ENCODE peak calls at places on chromosomes 6 and 20, in four cellular contexts. Q, I, G and O are unnamed samples.

GRCh38 chr6:23180504-23181293 is 611.3 kb downstream of the HDGFL1 start:
- DNase-seq in G (no peak), I (peak), Q (peak), O (peak)

GRCh38 chr6:120872262-120872578 is 462.1 kb downstream of the TBC1D32 start:
- DNase-seq in G (no peak), I (no peak), Q (no peak), O (no peak)

GRCh38 chr20:62365814-62366369 is 1.2 kb downstream of the LAMA5 start:
- DNase-seq in G (no peak), Q (peak), I (no peak), O (peak)

GRCh38 chr6:149484733-149485700 is at the start of gene ZC3H12D:
- DNase-seq in G (no peak), I (peak), Q (peak), O (peak)

GRCh38 chr6:90175627-90176538 is 120.8 kb downstream of the BACH2 start:
- DNase-seq in I (no peak), Q (no peak), G (no peak), O (no peak)

GRCh38 chr6:148109732-148110131 is 232.9 kb upstream of the SASH1 start:
- DNase-seq in I (no peak), Q (peak), G (no peak), O (no peak)

GRCh38 chr6:155832596-155832995 is 377.0 kb upstream of the NOX3 start:
- DNase-seq in I (peak), G (no peak), Q (no peak), O (no peak)

GRCh38 chr6:31336872-31337496 is 20.0 kb downstream of the HLA-B start:
- DNase-seq in G (no peak), Q (no peak), I (peak), O (no peak)

GRCh38 chr6:157981395-157982296 is at the start of gene SYNJ2:
- DNase-seq in Q (peak), G (peak), I (peak), O (peak)

GRCh38 chr20:63320041-63320511 is 27.1 kb downstream of the COL20A1 start:
- DNase-seq in G (no peak), I (no peak), Q (peak), O (peak)

GRCh38 chr20:38171301-38172010 is 6.4 kb upstream of the TGM2 start:
- DNase-seq in Q (no peak), I (no peak), G (no peak), O (no peak)

GRCh38 chr6:166584813-166585429 is 1.6 kb downstream of the RAMACL start:
- DNase-seq in G (no peak), Q (no peak), I (no peak), O (no peak)

GRCh38 chr6:33707771-33708170 is 3.7 kb downstream of the UQCC2 start:
- DNase-seq in I (no peak), Q (no peak), G (no peak), O (no peak)

GRCh38 chr6:3648724-3649123 is 102.8 kb downstream of the PXDC1 start:
- DNase-seq in G (no peak), I (no peak), Q (no peak), O (no peak)

GRCh38 chr20:5143856-5144255 is 17.0 kb downstream of the CDS2 start:
- DNase-seq in Q (no peak), I (no peak), G (no peak), O (no peak)

GRCh38 chr20:64244870-64245603 is 10.5 kb upstream of the PCMTD2 start:
- DNase-seq in I (no peak), G (no peak), Q (peak), O (no peak)

GRCh38 chr6:77880501-77880900 is 227.7 kb downstream of the MEI4 start:
- DNase-seq in I (no peak), G (no peak), Q (no peak), O (no peak)

GRCh38 chr6:40413231-40413755 is 173.9 kb downstream of the LRFN2 start:
- DNase-seq in I (no peak), Q (no peak), G (no peak), O (no peak)

GRCh38 chr20:38855356-38855755 is 49.9 kb downstream of the PPP1R16B start:
- DNase-seq in G (no peak), I (no peak), Q (no peak), O (no peak)

GRCh38 chr20:61026173-61026572 is 225.9 kb upstream of the CDH4 start:
- DNase-seq in G (no peak), Q (no peak), I (no peak), O (no peak)

GRCh38 chr20:44888226-44889103 is 3.0 kb downstream of the YWHAB start:
- DNase-seq in G (no peak), I (no peak), Q (no peak), O (no peak)

GRCh38 chr20:11001767-11002540 is 328.2 kb upstream of the JAG1 start:
- DNase-seq in I (peak), G (no peak), Q (no peak), O (no peak)

GRCh38 chr20:38961530-38962043 is 557 bp upstream of the DHX35 start:
- DNase-seq in Q (no peak), G (peak), I (no peak), O (no peak)

GRCh38 chr6:81929828-81930227 is 177.3 kb upstream of the TENT5A start:
- DNase-seq in G (no peak), Q (no peak), I (peak), O (peak)

DNA sequence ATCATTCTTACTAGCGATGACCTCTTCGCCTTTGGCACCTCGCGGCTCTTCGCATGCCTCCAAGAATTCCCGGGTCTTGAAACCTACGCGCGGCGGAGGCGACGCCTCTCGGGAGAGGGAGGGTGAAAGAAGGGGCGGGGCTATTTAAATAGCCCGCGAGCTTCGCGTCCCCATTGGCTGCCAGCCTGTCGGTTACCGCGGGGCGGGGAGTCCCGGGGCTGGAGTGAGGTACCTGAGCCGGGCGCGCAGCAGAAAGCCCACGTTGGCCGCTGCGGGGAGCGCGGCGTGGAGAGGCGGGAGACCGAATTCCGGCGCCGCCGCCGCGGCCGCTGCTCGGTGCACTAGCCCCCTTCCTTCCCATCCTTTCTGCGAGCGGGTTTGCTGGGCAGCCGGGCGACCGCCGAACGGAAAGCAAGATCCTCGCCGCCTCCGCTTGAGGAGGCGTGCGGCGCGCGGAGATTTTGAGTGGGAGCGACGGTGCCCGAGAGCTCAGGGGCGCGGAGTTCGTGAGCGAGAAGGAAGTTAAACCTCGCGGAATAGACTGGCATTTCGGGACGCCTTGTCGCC is at the start of gene BMP6:
- DNase-seq in G (peak), I (peak), Q (peak), O (peak)
- H3K4me3 ChIP-seq in G (peak), I (peak), Q (peak), O (peak)

DNA sequence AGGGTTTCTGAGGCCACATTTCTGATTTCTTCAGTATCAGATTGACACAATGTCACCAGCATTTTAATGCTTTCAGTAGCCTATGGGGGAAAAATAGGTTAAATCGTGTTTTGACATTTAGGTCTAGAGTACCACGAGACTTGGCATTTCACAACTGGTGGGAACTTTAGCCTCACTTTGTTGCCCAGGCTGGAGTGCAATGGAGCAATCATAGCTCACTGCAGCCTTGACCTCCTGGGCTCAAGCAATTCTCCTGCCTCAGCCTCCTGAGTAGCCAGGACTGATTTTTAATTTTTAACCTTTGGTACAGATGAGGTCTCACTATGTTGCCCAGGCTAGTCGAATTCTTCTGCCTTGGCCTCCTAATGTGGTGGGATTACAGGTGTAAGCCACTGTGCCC is 11.0 kb upstream of the ARMH2 start:
- DNase-seq in I (no peak), G (no peak), Q (no peak), O (no peak)
- H3K27ac ChIP-seq in I (no peak), G (no peak), Q (no peak), O (no peak)

DNA sequence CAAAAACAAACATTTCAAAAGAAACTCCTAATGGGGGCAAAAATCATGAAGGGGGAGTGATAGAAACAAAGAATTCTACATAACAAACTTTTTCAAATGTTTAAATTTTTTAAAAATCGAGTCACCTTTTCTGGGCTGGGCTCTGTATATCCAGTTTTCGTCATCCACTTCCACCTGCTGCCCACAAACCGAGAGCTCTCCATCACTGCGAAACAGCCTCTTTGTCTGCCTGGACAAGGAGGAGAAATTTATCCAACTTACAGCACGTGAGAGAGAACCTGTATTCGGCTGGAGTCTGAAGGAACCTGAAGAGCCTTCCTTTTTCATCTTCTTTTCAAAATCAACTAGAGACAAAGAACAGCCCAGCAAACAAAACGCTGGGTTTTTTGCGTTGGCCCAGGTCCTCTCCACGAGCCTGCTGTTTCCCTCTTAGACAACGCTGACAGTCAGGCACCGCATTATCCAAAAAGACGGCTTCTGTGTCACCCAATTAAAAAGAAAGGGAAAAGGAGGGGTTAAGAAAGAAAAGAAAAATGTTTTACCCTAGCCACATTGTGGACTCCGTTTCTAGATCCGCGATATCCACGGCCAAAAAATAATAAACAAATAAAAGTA is 72.4 kb upstream of the NHSL1 start:
- DNase-seq in I (peak), G (no peak), Q (no peak), O (no peak)
- H3K4me3 ChIP-seq in I (peak), G (no peak), Q (peak), O (peak)

DNA sequence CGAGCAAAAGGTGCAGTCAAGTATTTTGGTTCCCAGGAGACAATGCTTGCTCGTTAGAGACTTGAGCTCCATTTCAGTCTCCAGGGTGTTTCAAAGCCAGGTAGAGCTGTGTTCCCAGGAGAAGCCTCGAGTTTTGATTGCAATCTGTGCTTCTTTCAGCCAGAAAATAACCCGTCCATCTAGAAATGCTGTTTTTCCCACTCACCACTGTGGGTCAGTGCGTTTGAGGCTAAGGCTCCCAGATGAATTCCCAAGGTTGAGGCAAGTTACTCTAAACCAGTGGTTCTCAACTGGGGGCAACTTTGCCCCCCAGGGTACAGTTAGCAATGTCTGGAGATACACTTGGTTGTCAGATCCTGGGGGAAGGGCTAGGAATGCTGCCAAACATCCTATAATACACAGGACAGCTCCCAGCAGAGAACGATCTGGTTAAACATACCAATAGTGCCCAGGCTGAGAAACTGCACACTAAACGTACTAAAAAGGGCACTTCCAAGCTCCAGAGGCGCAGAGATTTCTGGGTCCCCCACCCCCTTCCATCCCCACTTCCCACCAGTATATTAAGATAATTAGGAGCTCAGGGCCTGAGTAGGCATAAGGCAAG is 13.8 kb downstream of the BMP7 start:
- DNase-seq in G (no peak), Q (no peak), I (no peak), O (no peak)
- H3K27ac ChIP-seq in G (no peak), Q (no peak), I (no peak), O (no peak)

GRCh38 chr6:41682966-41683459 is 44.7 kb downstream of the MDFI start:
- DNase-seq in G (no peak), Q (no peak), I (peak), O (no peak)
- H3K4me3 ChIP-seq in G (no peak), Q (peak), I (no peak), O (peak)

DNA sequence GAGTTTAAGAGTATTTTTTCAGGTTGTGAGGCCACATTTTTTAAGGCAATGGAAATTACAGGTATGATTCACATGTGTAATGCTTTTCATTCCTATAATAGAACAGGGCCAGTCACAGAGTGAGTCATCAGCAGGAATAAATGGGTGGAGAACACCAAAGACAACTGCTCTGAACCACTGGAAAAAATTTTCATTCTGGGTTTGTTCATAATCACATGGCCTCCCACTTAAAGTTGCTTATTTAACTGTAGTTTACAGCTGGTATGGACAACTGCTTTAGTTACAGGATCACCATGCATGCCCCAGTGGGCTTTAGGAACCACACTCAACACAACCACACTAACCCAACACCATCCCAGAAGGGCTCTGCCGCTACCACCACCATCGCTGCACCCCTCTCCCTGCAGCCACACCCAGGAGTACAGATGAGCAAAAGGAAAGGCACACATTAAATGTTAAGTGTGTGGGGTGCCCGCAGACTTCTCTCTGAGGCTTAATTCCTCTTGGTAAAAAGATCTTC is 107.0 kb upstream of the DST start:
- DNase-seq in G (no peak), Q (no peak), I (peak), O (no peak)
- H3K27ac ChIP-seq in G (no peak), Q (no peak), I (peak), O (no peak)

GRCh38 chr20:50928469-50928868 is 2.8 kb downstream of the ADNP start:
- DNase-seq in Q (no peak), I (no peak), G (no peak), O (no peak)
- H3K4me3 ChIP-seq in Q (peak), I (peak), G (peak), O (no peak)

GRCh38 chr6:16690244-16691142 is 70.8 kb downstream of the ATXN1 start:
- DNase-seq in G (no peak), I (peak), Q (no peak), O (no peak)

GRCh38 chr6:16687045-16687444 is 74.2 kb downstream of the ATXN1 start:
- DNase-seq in Q (no peak), G (no peak), I (no peak), O (no peak)

GRCh38 chr6:16691328-16691727 is 69.9 kb downstream of the ATXN1 start:
- DNase-seq in I (no peak), G (peak), Q (no peak), O (no peak)

GRCh38 chr6:16684896-16685554 is 76.2 kb downstream of the ATXN1 start:
- DNase-seq in I (no peak), Q (no peak), G (no peak), O (peak)

DNA sequence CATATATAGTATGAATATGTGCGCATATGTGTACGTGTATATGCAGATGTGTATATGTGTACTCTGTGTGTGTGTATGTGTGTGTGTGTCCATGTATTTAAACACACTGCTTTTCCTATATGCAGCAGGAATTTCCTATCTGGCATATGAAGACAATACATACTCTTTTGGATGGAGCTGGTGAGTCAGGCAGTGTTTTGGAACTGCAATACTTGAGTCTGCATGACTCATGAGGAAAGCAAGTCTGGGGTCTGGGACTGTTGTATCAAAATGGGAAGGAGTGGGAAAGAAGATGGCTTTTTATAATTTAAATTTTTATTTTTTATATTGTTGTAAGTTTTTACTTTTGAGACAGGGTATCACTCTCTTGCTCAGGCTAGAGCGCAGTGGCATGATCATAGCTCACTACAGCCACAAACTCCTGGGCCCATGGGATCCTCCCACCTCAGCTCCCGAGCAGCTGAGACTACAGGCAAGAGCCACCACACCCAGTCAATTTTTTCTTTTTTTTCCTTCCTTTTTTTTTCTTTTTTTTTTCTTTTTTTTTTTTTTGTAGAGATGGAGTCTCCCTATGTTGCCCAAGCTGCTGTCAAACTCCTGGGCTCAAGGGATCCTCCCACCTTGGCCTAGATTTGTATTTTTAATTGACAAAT is 72.2 kb downstream of the ATXN1 start:
- DNase-seq in I (peak), Q (no peak), G (no peak), O (peak)
- H3K27ac ChIP-seq in I (peak), Q (no peak), G (no peak), O (no peak)

DNA sequence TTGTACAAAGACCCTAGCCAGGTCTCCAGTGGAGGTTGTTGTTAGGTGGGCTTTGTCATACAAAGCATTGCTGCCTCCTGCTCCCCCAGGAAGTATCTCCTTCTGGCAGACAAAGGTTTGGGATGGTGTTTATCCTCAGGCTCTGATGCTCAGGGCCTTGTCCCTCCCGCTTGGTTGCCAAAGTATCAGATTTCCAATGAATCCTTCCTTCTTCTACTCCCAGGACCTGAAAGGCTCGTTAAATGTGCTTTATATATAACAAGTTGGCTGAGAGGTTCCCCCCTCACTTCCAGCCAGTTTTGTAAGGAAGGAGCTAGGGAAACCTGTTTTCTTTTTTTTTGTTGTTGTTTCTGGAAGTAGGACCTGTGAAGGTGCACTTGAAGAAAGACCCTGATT is 14.4 kb downstream of the PTK7 start:
- DNase-seq in I (peak), Q (no peak), G (no peak), O (no peak)
- H3K4me3 ChIP-seq in I (no peak), Q (peak), G (no peak), O (no peak)

DNA sequence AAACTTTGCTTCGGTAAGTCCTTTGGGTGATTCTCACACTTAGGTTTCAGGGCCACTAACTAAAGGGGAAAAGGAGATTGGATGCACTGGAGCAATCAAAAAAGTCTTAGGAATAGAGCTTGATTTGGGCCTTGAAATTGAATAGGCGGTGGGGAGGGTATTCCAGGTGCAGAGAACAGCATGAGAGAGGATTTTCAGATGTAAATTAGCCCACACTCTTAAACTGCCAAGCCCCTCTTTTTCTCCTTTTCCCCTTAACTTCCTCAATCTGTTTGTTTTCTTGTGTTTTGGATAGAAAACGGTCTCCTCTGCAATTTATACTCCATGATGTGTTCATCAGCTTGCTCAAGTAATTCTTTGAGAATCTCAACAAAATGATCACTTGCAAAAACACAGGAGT is 62.1 kb upstream of the RIPOR2 start:
- DNase-seq in G (no peak), I (no peak), Q (no peak), O (no peak)
- H3K27ac ChIP-seq in G (no peak), I (no peak), Q (no peak), O (no peak)